ENCODE peak calls at places on chromosomes 6 and 20, in seven cellular contexts. V is CD4-positive, alpha-beta memory T cell; I is neuronal stem cell; P is endothelial cell of umbilical vein; Q is occipital lobe; O is amniotic stem cell; J is activated CD4-positive, CD25-positive, alpha-beta regulatory T cell treated with anti-CD3 and anti-CD28 coated beads, Interleukin-2, amount 50 U/mL, for 16 hours. S is an unnamed sample.

GRCh38 chr6:142820336-142821016 is 124.5 kb downstream of the HIVEP2 start:
- DNase-seq in V (no peak), Q (no peak), I (no peak), J (no peak), P (peak; percentile 93), O (no peak), S (no peak)

GRCh38 chr20:34604980-34605788 is 46.7 kb downstream of the MAP1LC3A start:
- DNase-seq in Q (no peak), I (no peak), V (no peak), J (no peak), P (peak; percentile 54), O (no peak), S (no peak)

GRCh38 chr6:43842231-43842794 is 72.3 kb downstream of the VEGFA start:
- DNase-seq in P (no peak), J (no peak), O (no peak), V (no peak), Q (no peak), I (no peak), S (no peak)

GRCh38 chr6:106397441-106397840 is 36.9 kb downstream of the CRYBG1 start:
- DNase-seq in J (no peak), I (no peak), V (no peak), O (no peak), Q (no peak), P (no peak), S (no peak)

GRCh38 chr6:91029211-91029610 is 442.3 kb upstream of the MAP3K7 start:
- DNase-seq in Q (no peak), J (no peak), O (no peak), P (no peak), I (no peak), V (no peak), S (no peak)

GRCh38 chr6:33975631-33976424 is 170.1 kb downstream of the GRM4 start:
- DNase-seq in V (no peak), J (no peak), Q (no peak), O (no peak), P (no peak), I (peak; percentile 18), S (no peak)

GRCh38 chr6:18099501-18099900 is 23.0 kb downstream of the NHLRC1 start:
- DNase-seq in Q (no peak), I (no peak), O (no peak), V (no peak), J (no peak), P (no peak), S (no peak)

GRCh38 chr6:144497650-144498049 is 212.5 kb downstream of the UTRN start:
- DNase-seq in Q (no peak), O (no peak), P (no peak), I (no peak), V (no peak), J (no peak), S (no peak)

GRCh38 chr6:30893001-30893591 is 8.8 kb downstream of the DDR1 start:
- DNase-seq in O (no peak), P (no peak), Q (no peak), J (no peak), I (no peak), V (no peak), S (no peak)

GRCh38 chr6:166635146-166635545 is 8.1 kb upstream of the RPS6KA2 start:
- DNase-seq in J (no peak), P (no peak), Q (no peak), I (no peak), O (no peak), V (no peak), S (no peak)

GRCh38 chr20:32589256-32589655 is 4.1 kb upstream of the NOL4L start:
- DNase-seq in I (no peak), V (no peak), J (no peak), P (no peak), O (no peak), Q (no peak), S (no peak)

GRCh38 chr20:23537030-23537429 is 31.3 kb downstream of the CST9L start:
- DNase-seq in V (no peak), I (no peak), O (no peak), J (no peak), Q (no peak), P (no peak), S (no peak)

GRCh38 chr6:3751019-3751729 is at the start of gene PXDC1:
- DNase-seq in P (peak; percentile 28), Q (no peak), I (peak; percentile 31), O (no peak), J (no peak), V (peak; percentile 42), S (no peak)

GRCh38 chr6:166167801-166168615 is at the start of gene TBXT:
- DNase-seq in O (no peak), P (no peak), I (no peak), J (no peak), Q (no peak), V (no peak), S (no peak)

GRCh38 chr6:16901777-16902176 is 140.5 kb upstream of the ATXN1 start:
- DNase-seq in V (no peak), P (peak; percentile 40), I (no peak), Q (no peak), J (no peak), O (no peak), S (peak; percentile 55)

GRCh38 chr6:36268478-36269248 is 1.2 kb upstream of the PNPLA1 start:
- DNase-seq in P (no peak), J (no peak), I (no peak), V (no peak), Q (peak; percentile 71), O (no peak), S (no peak)

GRCh38 chr20:59831024-59831900 is 102.2 kb downstream of the SYCP2 start:
- DNase-seq in Q (peak; percentile 50), I (no peak), O (no peak), J (no peak), P (no peak), V (no peak), S (peak; percentile 76)

GRCh38 chr6:75600694-75601265 is 900 bp upstream of the SENP6 start:
- DNase-seq in V (no peak), O (no peak), I (no peak), Q (no peak), P (peak; percentile 41), J (no peak), S (no peak)

GRCh38 chr20:10555865-10556308 is 117.9 kb downstream of the JAG1 start:
- DNase-seq in J (no peak), V (no peak), I (no peak), O (peak; percentile 24), Q (no peak), P (peak; percentile 68), S (no peak)

GRCh38 chr20:42051935-42052334 is 433.8 kb upstream of the CHD6 start:
- DNase-seq in Q (no peak), I (no peak), V (no peak), J (no peak), O (no peak), P (no peak), S (no peak)

GRCh38 chr6:3309391-3310050 is 50.8 kb downstream of the PSMG4 start:
- DNase-seq in J (no peak), Q (no peak), V (no peak), O (no peak), I (no peak), P (no peak), S (no peak)

GRCh38 chr6:46262928-46263708 is 92.3 kb upstream of the ENPP5 start:
- DNase-seq in J (no peak), O (no peak), Q (no peak), V (no peak), P (no peak), I (no peak), S (no peak)

GRCh38 chr6:166617359-166617758 is 9.7 kb downstream of the RPS6KA2 start:
- DNase-seq in V (no peak), Q (no peak), J (no peak), P (no peak), I (no peak), O (no peak), S (no peak)

GRCh38 chr6:63565727-63566625 is 6.3 kb upstream of the LOC128125822 start:
- DNase-seq in J (no peak), I (no peak), Q (no peak), P (no peak), V (no peak), O (no peak), S (no peak)

GRCh38 chr6:108518714-108519576 is 41.8 kb upstream of the FOXO3 start:
- DNase-seq in Q (no peak), V (no peak), J (no peak), P (peak; percentile 13), O (no peak), I (no peak), S (no peak)

GRCh38 chr20:4441191-4441590 is 280.5 kb upstream of the PRND start:
- DNase-seq in O (no peak), V (no peak), I (no peak), Q (no peak), J (no peak), P (no peak), S (no peak)

GRCh38 chr6:12228447-12229146 is 61.6 kb upstream of the EDN1 start:
- DNase-seq in V (no peak), J (no peak), O (no peak), I (no peak), P (no peak), Q (no peak), S (no peak)

GRCh38 chr6:107079429-107079828 is 35.9 kb downstream of the BEND3 start:
- DNase-seq in J (no peak), Q (no peak), I (no peak), P (no peak), O (no peak), V (no peak), S (no peak)

GRCh38 chr20:51533291-51534172 is 9.0 kb downstream of the NFATC2 start:
- DNase-seq in P (no peak), Q (no peak), V (no peak), J (no peak), O (no peak), I (no peak), S (no peak)

GRCh38 chr6:100620085-100620484 is 155.4 kb upstream of the SIM1 start:
- DNase-seq in O (no peak), J (no peak), Q (no peak), V (no peak), P (peak; percentile 7), I (no peak), S (no peak)

GRCh38 chr6:127117979-127118504 is 429 bp upstream of the RSPO3 start:
- DNase-seq in Q (no peak), J (no peak), V (no peak), O (no peak), I (peak; percentile 32), P (peak; percentile 52), S (no peak)

GRCh38 chr20:63031251-63032014 is 24.7 kb upstream of the BHLHE23 start:
- DNase-seq in J (no peak), Q (no peak), V (no peak), P (no peak), I (no peak), O (no peak), S (no peak)

GRCh38 chr6:167957626-167958025 is 39.8 kb upstream of the KIF25 start:
- DNase-seq in O (no peak), J (no peak), V (no peak), I (no peak), Q (no peak), P (no peak), S (no peak)